ENCODE peak calls at places on chromosomes 7 and 10, in six cellular contexts. Z is left ventricle myocardium inferior; T is Ammon's horn; J is T-cell; E is M059J; O is effector memory CD8-positive, alpha-beta T cell. X is an unnamed sample.

GRCh38 chr7:151351967-151352366 is 10.4 kb downstream of the NUB1 start:
- DNase-seq in Z (no peak), T (no peak), J (peak), E (no peak), O (peak), X (peak)

GRCh38 chr10:62413048-62413447 is 38.9 kb downstream of the ZNF365 start:
- DNase-seq in Z (no peak), T (no peak), J (no peak), E (no peak), O (no peak), X (no peak)

GRCh38 chr7:24981544-24981951 is 1.6 kb upstream of the OSBPL3 start:
- DNase-seq in Z (peak), T (peak), J (peak), E (peak), O (peak), X (peak)

GRCh38 chr7:8260871-8261707 is 878 bp downstream of the ICA1 start:
- DNase-seq in Z (peak), T (peak), J (no peak), E (no peak), O (no peak), X (peak)

GRCh38 chr7:122337011-122337410 is 32.5 kb upstream of the FEZF1 start:
- DNase-seq in Z (no peak), T (no peak), J (no peak), E (no peak), O (no peak), X (no peak)

GRCh38 chr7:101602484-101603241 is 26.4 kb downstream of the MYL10 start:
- DNase-seq in Z (peak), T (peak), J (peak), E (peak), O (peak), X (peak)

GRCh38 chr7:96236198-96237039 is 85.5 kb downstream of the SLC25A13 start:
- DNase-seq in Z (peak), T (no peak), J (no peak), E (peak), O (no peak), X (no peak)

GRCh38 chr10:13117842-13118783 is 18.1 kb downstream of the OPTN start:
- DNase-seq in Z (no peak), T (peak), J (no peak), E (no peak), O (no peak), X (no peak)

GRCh38 chr7:151552352-151553028 is 32.8 kb upstream of the RHEB start:
- DNase-seq in Z (peak), T (no peak), J (no peak), E (no peak), O (no peak), X (no peak)

GRCh38 chr10:4241724-4242345 is 456.8 kb upstream of the KLF6 start:
- DNase-seq in Z (peak), T (peak), J (no peak), E (peak), O (no peak), X (no peak)

GRCh38 chr7:24828871-24829661 is 71.8 kb upstream of the GSDME start:
- DNase-seq in Z (no peak), T (peak), J (no peak), E (peak), O (no peak), X (no peak)

GRCh38 chr7:16356241-16356958 is 64.9 kb downstream of the CRPPA start:
- DNase-seq in Z (no peak), T (no peak), J (no peak), E (no peak), O (no peak), X (no peak)

GRCh38 chr7:110685899-110686298 is 405.0 kb upstream of the LRRN3 start:
- DNase-seq in Z (no peak), T (no peak), J (no peak), E (no peak), O (no peak), X (no peak)

GRCh38 chr10:130968964-130969363 is 342.6 kb downstream of the TCERG1L start:
- DNase-seq in Z (no peak), T (no peak), J (no peak), E (no peak), O (no peak), X (no peak)

GRCh38 chr10:85420501-85421191 is 945.9 kb downstream of the GRID1 start:
- DNase-seq in Z (no peak), T (no peak), J (no peak), E (no peak), O (no peak), X (no peak)

GRCh38 chr7:147681530-147681929 is 909.0 kb upstream of the C7orf33 start:
- DNase-seq in Z (no peak), T (no peak), J (no peak), E (no peak), O (no peak), X (no peak)

GRCh38 chr10:58894929-58895328 is 281.5 kb upstream of the PHYHIPL start:
- DNase-seq in Z (no peak), T (no peak), J (no peak), E (no peak), O (no peak), X (no peak)

GRCh38 chr7:112199672-112200071 is 6.5 kb downstream of the DOCK4 start:
- DNase-seq in Z (no peak), T (no peak), J (no peak), E (no peak), O (no peak), X (no peak)

GRCh38 chr7:113710310-113711106 is 208.3 kb downstream of the PPP1R3A start:
- DNase-seq in Z (no peak), T (peak), J (peak), E (peak), O (peak), X (peak)